ENCODE peak calls at places on chromosomes 5 and 9, in ten cellular contexts. F is NB4, V is uterus, Z is retinal pigment epithelial cell, G is spleen, K is stomach, R is foreskin fibroblast, J is psoas muscle, U is endodermal cell, E is IMR-90. D is an unnamed sample.
A peak's percentile ranks its signal among the peaks of the same experiment; 100 is the strongest.

GRCh38 chr5:105392710-105393149 is 1830.1 kb upstream of the NUDT12 start:
- DNase-seq in J (no peak), G (no peak), F (no peak), V (no peak), Z (no peak), E (no peak), K (no peak), U (no peak), R (no peak), D (no peak)

GRCh38 chr9:34520096-34520495 is 2.7 kb downstream of the ENHO start:
- DNase-seq in E (no peak), K (no peak), G (no peak), U (no peak), V (no peak), F (no peak), R (no peak), Z (no peak), J (no peak), D (no peak)

GRCh38 chr5:124060010-124060409 is 548.0 kb downstream of the CSNK1G3 start:
- DNase-seq in J (no peak), V (no peak), K (no peak), Z (peak; percentile 62), E (no peak), F (no peak), U (no peak), G (no peak), R (no peak), D (no peak)

GRCh38 chr9:95772320-95773060 is 103.0 kb upstream of the ERCC6L2 start:
- DNase-seq in Z (no peak), J (no peak), R (peak; percentile 64), V (peak; percentile 49), U (peak; percentile 84), F (no peak), E (peak; percentile 65), K (no peak), G (no peak), D (no peak)

GRCh38 chr9:127654619-127655018 is 42.5 kb downstream of the STXBP1 start:
- DNase-seq in Z (no peak), E (no peak), K (no peak), J (no peak), F (no peak), G (no peak), R (no peak), U (no peak), V (no peak), D (no peak)

GRCh38 chr5:154850255-154851062 is at the start of gene FAXDC2:
- DNase-seq in V (peak; percentile 89), E (peak; percentile 88), J (peak; percentile 85), G (no peak), Z (peak; percentile 61), R (peak; percentile 94), F (no peak), U (peak; percentile 88), K (peak; percentile 61), D (peak; percentile 26)

GRCh38 chr5:91382530-91383026 is 539 bp downstream of the ARRDC3 start:
- DNase-seq in R (peak; percentile 55), J (peak; percentile 57), G (no peak), F (peak; percentile 67), V (peak; percentile 28), Z (peak; percentile 19), E (peak; percentile 33), K (peak; percentile 42), U (peak; percentile 51), D (no peak)

GRCh38 chr5:50967388-50968039 is 301.1 kb downstream of the PARP8 start:
- DNase-seq in U (peak; percentile 78), F (no peak), J (no peak), E (no peak), K (peak; percentile 61), V (no peak), Z (no peak), G (peak; percentile 66), R (peak; percentile 48), D (no peak)

GRCh38 chr5:17398439-17398838 is 99.6 kb upstream of the TAF11L2 start:
- DNase-seq in V (no peak), R (peak; percentile 62), F (peak; percentile 88), J (no peak), K (no peak), G (no peak), U (no peak), E (peak; percentile 97), Z (peak; percentile 47), D (no peak)

GRCh38 chr9:115158666-115159481 is 40.9 kb upstream of the TNC start:
- DNase-seq in V (no peak), G (no peak), E (peak; percentile 78), R (peak; percentile 73), K (no peak), J (no peak), U (no peak), Z (no peak), F (no peak), D (no peak)

GRCh38 chr5:145553177-145553576 is 282.0 kb downstream of the PRELID2 start:
- DNase-seq in K (peak; percentile 25), F (no peak), G (no peak), J (no peak), U (no peak), Z (no peak), E (no peak), R (no peak), V (no peak), D (no peak)

GRCh38 chr9:119020730-119021333 is 348.4 kb downstream of the BRINP1 start:
- DNase-seq in U (no peak), R (peak; percentile 1), G (no peak), K (no peak), Z (no peak), F (no peak), V (no peak), E (no peak), J (no peak), D (no peak)

GRCh38 chr9:85053206-85053605 is 383.7 kb downstream of the NTRK2 start:
- DNase-seq in E (no peak), Z (no peak), F (no peak), K (no peak), R (peak; percentile 10), U (no peak), V (no peak), J (no peak), G (no peak), D (no peak)

GRCh38 chr9:1707291-1707690 is 307.9 kb upstream of the SMARCA2 start:
- DNase-seq in K (no peak), V (no peak), U (no peak), J (no peak), R (no peak), F (no peak), G (no peak), E (no peak), Z (no peak), D (no peak)

GRCh38 chr9:93097496-93098205 is 1.6 kb downstream of the CARD19 start:
- DNase-seq in E (peak; percentile 12), Z (no peak), G (peak; percentile 86), R (peak; percentile 45), U (peak; percentile 45), V (peak; percentile 43), J (peak; percentile 58), K (no peak), F (peak; percentile 47), D (no peak)

GRCh38 chr5:1021136-1021968 is 12.8 kb downstream of the NKD2 start:
- DNase-seq in F (no peak), R (peak; percentile 79), U (peak; percentile 86), Z (no peak), V (no peak), G (peak; percentile 71), E (no peak), J (no peak), K (no peak), D (no peak)

GRCh38 chr9:89637787-89638186 is 33.0 kb downstream of the GADD45G start:
- DNase-seq in V (no peak), E (no peak), K (no peak), U (no peak), G (peak; percentile 64), R (no peak), J (no peak), Z (no peak), F (no peak), D (no peak)

GRCh38 chr5:57435701-57436134 is 46.9 kb downstream of the ACTBL2 start:
- DNase-seq in E (peak; percentile 99), U (no peak), J (no peak), F (no peak), G (no peak), Z (peak; percentile 83), K (peak; percentile 59), V (no peak), R (peak; percentile 74), D (no peak)

GRCh38 chr9:77386187-77386586 is 208.9 kb downstream of the VPS13A start:
- DNase-seq in R (peak; percentile 52), E (peak; percentile 61), Z (no peak), F (no peak), U (no peak), K (no peak), J (no peak), G (no peak), V (no peak), D (no peak)
- TF ChIP-seq CTCF in R (no peak), E (no peak), Z (no peak), F (no peak), U (no peak), K (no peak), J (no peak), G (no peak), V (no peak), D (no peak)

GRCh38 chr5:9099681-9100080 is 446.2 kb downstream of the SEMA5A start:
- DNase-seq in G (no peak), R (no peak), K (no peak), E (no peak), F (no peak), U (peak; percentile 56), Z (no peak), J (no peak), V (no peak), D (no peak)
- TF ChIP-seq CTCF in G (no peak), R (no peak), K (no peak), E (no peak), F (no peak), U (peak; percentile 56), Z (peak; percentile 2), J (no peak), V (no peak), D (peak; percentile 12)

DNA sequence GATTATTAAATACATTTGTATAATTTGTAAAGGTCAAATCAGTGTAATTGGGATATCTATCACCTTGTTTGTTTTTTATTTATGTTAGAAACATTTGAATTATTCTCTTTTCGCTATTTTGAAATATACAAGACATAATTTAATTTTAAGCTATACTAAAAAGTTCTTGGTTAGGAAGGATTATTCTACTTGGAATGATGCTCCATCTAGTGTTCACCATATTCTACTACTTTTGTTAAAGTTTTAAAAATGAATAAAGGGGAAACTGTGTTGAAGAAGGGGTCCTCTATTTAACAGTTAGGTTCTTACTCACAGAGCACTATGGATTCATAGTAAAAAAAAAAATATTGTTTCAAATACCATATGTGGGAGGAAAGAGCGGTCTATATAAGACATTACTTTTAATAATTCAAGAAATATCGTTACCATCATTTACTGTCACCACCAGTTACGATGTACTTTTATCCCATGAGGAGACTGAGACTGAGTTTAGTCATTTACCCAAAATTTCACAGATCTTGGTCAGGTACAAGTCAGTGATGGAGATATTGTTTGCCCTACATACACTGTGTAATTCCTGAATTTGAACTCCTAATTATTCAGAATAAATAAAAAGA is 6.3 kb upstream of the STOM start:
- DNase-seq in J (no peak), U (no peak), F (peak; percentile 29), Z (no peak), R (peak; percentile 35), E (peak; percentile 46), G (no peak), V (no peak), K (no peak), D (no peak)
- TF ChIP-seq CTCF in J (peak; percentile 51), U (peak; percentile 46), F (no peak), Z (peak; percentile 38), R (peak; percentile 28), E (peak; percentile 66), G (peak; percentile 22), V (peak; percentile 64), K (no peak), D (peak; percentile 23)

GRCh38 chr9:97518909-97519307 is 17.4 kb downstream of the TMOD1 start:
- DNase-seq in F (no peak), J (peak; percentile 84), G (no peak), K (peak; percentile 41), Z (no peak), U (no peak), R (peak; percentile 80), V (peak; percentile 94), E (peak; percentile 92), D (no peak)
- TF ChIP-seq CTCF in F (no peak), J (no peak), G (no peak), K (no peak), Z (no peak), U (no peak), R (no peak), V (no peak), E (no peak), D (no peak)

D was measured in progenitor cell of endocrine pancreas.